ENCODE peak calls at places on chromosomes 4 and X, in eight cellular contexts. A is MM.1S, Y is HCT116, B is GM23248, E is PC-9, F is PC-3, J is GM23338, Q is hepatocyte. X is an unnamed sample. For H3K9me2, the result is how much of the 10 kb centered on the place peaks cover.

GRCh38 chr4:11455201-11455835 is 26.6 kb upstream of the HS3ST1 start:
- DNase-seq in A (no peak), Y (no peak), B (no peak), E (no peak), F (no peak), J (no peak), Q (no peak), X (no peak)

GRCh38 chr4:80265571-80266266 is 745 bp upstream of the FGF5 start:
- DNase-seq in A (no peak), Y (no peak), B (peak), E (peak), F (peak), J (peak), Q (peak), X (no peak)

GRCh38 chr4:5874811-5875465 is 17.9 kb downstream of the CRMP1 start:
- DNase-seq in A (no peak), Y (no peak), B (peak), E (no peak), F (peak), J (peak), Q (no peak), X (no peak)

GRCh38 chr4:105659190-105659589 is 49.3 kb downstream of the INTS12 start:
- DNase-seq in A (no peak), Y (no peak), B (no peak), E (no peak), F (no peak), J (no peak), Q (no peak), X (no peak)

GRCh38 chr4:52957220-52957686 is 95.1 kb downstream of the RASL11B start:
- DNase-seq in A (no peak), Y (no peak), B (peak), E (no peak), F (no peak), J (no peak), Q (peak), X (no peak)

GRCh38 chr4:136241221-136241986 is 1290.9 kb downstream of the PCDH18 start:
- DNase-seq in A (no peak), Y (no peak), B (no peak), E (no peak), F (no peak), J (no peak), Q (no peak), X (no peak)

GRCh38 chrX:27740933-27741332 is 66.9 kb upstream of the MAGEB10 start:
- DNase-seq in A (no peak), Y (no peak), B (no peak), E (no peak), F (no peak), J (no peak), Q (no peak), X (no peak)

GRCh38 chr4:130760246-130760645 is 1664.3 kb downstream of the C4orf33 start:
- DNase-seq in A (no peak), Y (no peak), B (no peak), E (no peak), F (no peak), J (no peak), Q (no peak), X (no peak)

GRCh38 chrX:16662402-16662801 is 12.4 kb downstream of the S100G start:
- DNase-seq in A (no peak), Y (no peak), B (no peak), E (no peak), F (peak), J (no peak), Q (no peak), X (no peak)

GRCh38 chrX:10156199-10157031 is at the start of gene CLCN4:
- DNase-seq in A (no peak), Y (peak), B (peak), E (peak), F (peak), J (peak), Q (peak), X (peak)

GRCh38 chr4:128394778-128395177 is 107.2 kb upstream of the PGRMC2 start:
- DNase-seq in A (no peak), Y (no peak), B (peak), E (no peak), F (no peak), J (no peak), Q (no peak), X (no peak)

GRCh38 chr4:57044279-57044678 is 65.6 kb downstream of the POLR2B start:
- DNase-seq in A (no peak), Y (no peak), B (peak), E (no peak), F (no peak), J (no peak), Q (no peak), X (no peak)

GRCh38 chr4:107858158-107858742 is 33.5 kb downstream of the SGMS2 start:
- DNase-seq in A (no peak), Y (no peak), B (no peak), E (no peak), F (no peak), J (peak), Q (no peak), X (no peak)

GRCh38 chr4:147381749-147382148 is 99.1 kb upstream of the EDNRA start:
- DNase-seq in A (no peak), Y (no peak), B (no peak), E (no peak), F (peak), J (no peak), Q (no peak), X (no peak)

GRCh38 chr4:152778656-152779512 is 646 bp downstream of the TIGD4 start:
- DNase-seq in A (peak), Y (no peak), B (peak), E (no peak), F (peak), J (peak), Q (peak), X (peak)

GRCh38 chrX:119067023-119067739 is 5.6 kb upstream of the CT47C1 start:
- DNase-seq in A (peak), Y (peak), B (peak), E (peak), F (peak), J (peak), Q (peak), X (peak)

GRCh38 chrX:117376460-117376859 is 740.1 kb downstream of the KLHL13 start:
- DNase-seq in A (no peak), Y (peak), B (no peak), E (no peak), F (peak), J (no peak), Q (peak), X (no peak)

GRCh38 chr4:120865985-120866384 is 56.5 kb downstream of the PRDM5 start:
- DNase-seq in A (no peak), Y (no peak), B (peak), E (no peak), F (no peak), J (peak), Q (no peak), X (peak)

GRCh38 chrX:149829751-149830191 is 48.0 kb downstream of the MAGEA9 start:
- DNase-seq in A (no peak), Y (no peak), B (peak), E (no peak), F (no peak), J (peak), Q (no peak), X (no peak)

GRCh38 chr4:1748465-1748995 is 27.2 kb downstream of the TACC3 start:
- DNase-seq in A (peak), Y (peak), B (peak), E (peak), F (peak), J (peak), Q (peak), X (peak)

GRCh38 chr4:86543560-86544312 is 50.4 kb upstream of the PTPN13 start:
- DNase-seq in A (no peak), Y (no peak), B (peak), E (no peak), F (no peak), J (peak), Q (no peak), X (no peak)

GRCh38 chr4:21327976-21328700 is 620.4 kb downstream of the KCNIP4 start:
- DNase-seq in A (no peak), Y (no peak), B (no peak), E (no peak), F (no peak), J (no peak), Q (no peak), X (no peak)

GRCh38 chr4:103168993-103169392 is 29.1 kb downstream of the CENPE start:
- DNase-seq in A (no peak), Y (no peak), B (no peak), E (no peak), F (no peak), J (no peak), Q (no peak), X (no peak)

GRCh38 chrX:87710580-87710979 is 193.0 kb downstream of the KLHL4 start:
- DNase-seq in A (no peak), Y (no peak), B (no peak), E (no peak), F (no peak), J (no peak), Q (no peak), X (no peak)

GRCh38 chrX:111041018-111041462 is 55.0 kb upstream of the PAK3 start:
- DNase-seq in A (no peak), Y (no peak), B (peak), E (no peak), F (peak), J (peak), Q (peak), X (no peak)

GRCh38 chr4:37802068-37802666 is 24.3 kb upstream of the PGM2 start:
- DNase-seq in A (peak), Y (peak), B (peak), E (peak), F (peak), J (peak), Q (peak), X (peak)

GRCh38 chr4:94458682-94459081 is 6.9 kb downstream of the PDLIM5 start:
- DNase-seq in A (no peak), Y (no peak), B (no peak), E (no peak), F (peak), J (no peak), Q (no peak), X (no peak)

GRCh38 chr4:142846105-142846728 is at the start of gene INPP4B:
- DNase-seq in A (peak), Y (peak), B (peak), E (peak), F (peak), J (peak), Q (peak), X (no peak)

GRCh38 chr4:82561745-82562552 is at the start of gene TMEM150C:
- DNase-seq in A (no peak), Y (no peak), B (peak), E (peak), F (peak), J (peak), Q (peak), X (no peak)

DNA sequence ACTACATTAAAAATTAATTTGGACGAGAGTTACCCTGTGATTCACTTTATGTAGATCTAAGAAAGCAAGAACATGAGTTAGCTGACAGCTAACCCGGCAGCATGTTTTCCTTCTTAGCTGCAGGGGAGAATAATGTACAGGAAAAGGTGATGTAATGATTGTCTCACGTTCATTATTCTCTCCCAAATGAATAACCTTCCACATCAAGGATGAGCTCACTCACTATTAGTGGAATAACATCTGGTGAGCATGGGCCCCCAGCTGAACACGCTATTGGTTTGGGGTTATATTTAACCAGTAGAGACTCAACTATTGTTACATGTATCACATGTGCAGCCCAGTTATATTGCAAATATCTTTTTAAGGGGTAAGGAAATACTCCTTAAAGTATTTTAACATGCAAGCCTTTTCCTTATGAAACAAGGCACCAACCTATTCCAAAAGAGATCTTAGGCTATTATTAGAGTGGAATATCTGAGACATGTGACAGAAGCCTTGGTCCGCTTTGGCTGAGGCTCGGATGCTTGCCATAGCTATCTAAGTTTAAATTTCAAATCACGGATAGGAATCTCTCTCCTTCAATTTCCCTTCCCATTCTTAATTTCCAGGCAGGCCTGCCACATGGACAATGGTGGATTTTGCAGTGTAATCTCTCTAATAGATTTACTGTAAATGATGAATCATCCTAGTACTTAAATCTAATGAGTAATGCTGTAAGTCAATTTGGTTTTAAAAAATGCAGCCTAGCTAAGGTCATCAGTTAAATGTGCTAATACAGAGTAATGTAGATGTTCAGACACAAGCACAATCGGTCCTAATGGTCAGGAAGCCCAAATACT is 99.0 kb upstream of the OTUD4 start:
- DNase-seq in A (no peak), Y (no peak), B (peak), E (no peak), F (peak), J (no peak), Q (no peak), X (no peak)
- H3K4me2 ChIP-seq in A (no peak), Y (peak), B (peak), E (no peak), F (peak), J (no peak), Q (no peak), X (no peak)

GRCh38 chrX:21944136-21944615 is 3.7 kb downstream of the SMS start:
- DNase-seq in A (no peak), Y (no peak), B (no peak), E (no peak), F (no peak), J (peak), Q (no peak), X (no peak)
- H3K4me3 ChIP-seq in A (no peak), Y (no peak), B (peak), E (no peak), F (peak), J (peak), Q (no peak), X (no peak)

DNA sequence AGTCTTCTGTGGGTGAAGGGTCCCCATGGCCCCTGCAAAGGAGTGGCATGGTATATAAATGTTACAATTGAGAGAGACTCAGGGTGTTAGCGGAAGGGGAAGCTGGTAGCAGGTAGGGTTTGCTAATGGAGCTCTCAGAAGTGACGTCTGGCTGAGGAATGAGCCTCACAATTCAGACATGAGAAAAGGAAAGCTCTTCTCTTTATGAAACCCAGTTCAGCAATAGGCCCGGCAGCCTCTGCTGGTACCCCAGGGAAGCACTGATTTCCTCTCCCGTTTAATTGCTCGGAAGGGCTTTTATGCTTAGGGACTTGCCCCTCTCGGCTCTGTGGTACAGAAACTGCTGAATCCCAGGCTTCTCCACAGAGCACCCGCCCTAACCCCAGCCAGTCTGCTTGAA is 19.4 kb upstream of the AFAP1 start:
- DNase-seq in A (no peak), Y (no peak), B (no peak), E (no peak), F (no peak), J (no peak), Q (no peak), X (no peak)
- H3K9me2 ChIP-seq in A (under half), Y (under half), B (under half), E (under half), F (under half), J (under half), Q (under half), X (under half)

GRCh38 chrX:47311857-47312774 is 58.3 kb upstream of the ZNF157 start:
- DNase-seq in A (no peak), Y (peak), B (peak), E (peak), F (peak), J (peak), Q (peak), X (peak)
- H3K4me2 ChIP-seq in A (no peak), Y (peak), B (no peak), E (no peak), F (peak), J (peak), Q (no peak), X (peak)

GRCh38 chr4:173530326-173531062 is 465 bp upstream of the HAND2 start:
- DNase-seq in A (no peak), Y (no peak), B (peak), E (no peak), F (no peak), J (peak), Q (no peak), X (no peak)
- H3K4me3 ChIP-seq in A (no peak), Y (no peak), B (peak), E (no peak), F (no peak), J (peak), Q (peak), X (no peak)

GRCh38 chr4:174757736-174758135 is 71.3 kb downstream of the GLRA3 start:
- DNase-seq in A (no peak), Y (no peak), B (no peak), E (no peak), F (no peak), J (peak), Q (no peak), X (no peak)
- H3K9me2 ChIP-seq in A (under half), Y (under half), B (under half), E (under half), F (under half), J (under half), Q (under half), X (under half)

GRCh38 chrX:11474021-11474420 is 180.8 kb downstream of the AMELX start:
- DNase-seq in A (no peak), Y (no peak), B (no peak), E (no peak), F (no peak), J (no peak), Q (no peak), X (no peak)

GRCh38 chrX:11472381-11472780 is 179.2 kb downstream of the AMELX start:
- DNase-seq in A (no peak), Y (no peak), B (peak), E (no peak), F (no peak), J (no peak), Q (no peak), X (no peak)

GRCh38 chrX:11474576-11474975 is 181.4 kb downstream of the AMELX start:
- DNase-seq in A (no peak), Y (no peak), B (peak), E (no peak), F (no peak), J (no peak), Q (no peak), X (no peak)

GRCh38 chrX:11472879-11473278 is 179.7 kb downstream of the AMELX start:
- DNase-seq in A (no peak), Y (no peak), B (no peak), E (no peak), F (no peak), J (no peak), Q (no peak), X (no peak)

GRCh38 chrX:11470231-11470630 is 177.0 kb downstream of the AMELX start:
- DNase-seq in A (no peak), Y (no peak), B (peak), E (no peak), F (peak), J (no peak), Q (no peak), X (no peak)
- H3K4me2 ChIP-seq in A (no peak), Y (no peak), B (peak), E (no peak), F (peak), J (no peak), Q (no peak), X (no peak)

DNA sequence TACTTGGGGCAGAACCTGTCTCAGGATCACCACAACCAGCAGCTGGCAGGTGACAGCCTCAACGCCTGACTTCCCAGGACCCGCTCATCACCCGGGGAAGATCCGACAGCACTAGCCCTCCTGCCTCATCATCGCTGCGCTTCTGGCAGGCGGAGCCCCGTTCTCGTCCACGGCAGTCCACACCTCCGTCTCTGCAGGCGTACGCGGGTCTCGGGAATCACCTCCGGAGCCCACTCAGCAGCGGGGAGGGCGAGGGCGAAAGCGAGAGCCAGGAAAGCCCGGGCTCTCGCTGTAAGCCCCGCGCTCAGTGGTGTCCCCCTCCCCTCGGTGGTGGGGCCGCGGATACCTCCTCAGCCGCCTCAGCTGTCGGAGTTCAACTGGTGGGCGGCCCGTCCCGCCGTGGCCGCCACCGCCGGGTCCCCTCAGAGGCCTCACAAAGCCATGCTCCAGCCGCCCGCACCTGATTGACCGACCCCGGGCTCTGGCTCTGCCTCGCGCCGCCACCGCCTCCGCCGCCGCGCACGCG is 518 bp upstream of the CNKSR2 start:
- DNase-seq in A (peak), Y (no peak), B (peak), E (peak), F (no peak), J (peak), Q (no peak), X (no peak)
- H3K4me3 ChIP-seq in A (peak), Y (no peak), B (peak), E (peak), F (peak), J (peak), Q (peak), X (no peak)

GRCh38 chr4:150570862-150571261 is 11.1 kb upstream of the MAB21L2 start:
- DNase-seq in A (no peak), Y (no peak), B (no peak), E (no peak), F (no peak), J (no peak), Q (no peak), X (no peak)

GRCh38 chr4:150572704-150573504 is 9.0 kb upstream of the MAB21L2 start:
- DNase-seq in A (no peak), Y (no peak), B (no peak), E (no peak), F (no peak), J (no peak), Q (no peak), X (no peak)

GRCh38 chr4:150567070-150567469 is 14.9 kb upstream of the MAB21L2 start:
- DNase-seq in A (no peak), Y (no peak), B (no peak), E (no peak), F (no peak), J (no peak), Q (no peak), X (no peak)

GRCh38 chr4:150569384-150569987 is 12.5 kb upstream of the MAB21L2 start:
- DNase-seq in A (no peak), Y (no peak), B (peak), E (no peak), F (peak), J (no peak), Q (no peak), X (no peak)

GRCh38 chr4:150570123-150570522 is 11.8 kb upstream of the MAB21L2 start:
- DNase-seq in A (no peak), Y (no peak), B (no peak), E (no peak), F (no peak), J (no peak), Q (no peak), X (no peak)
- H3K9me2 ChIP-seq in A (under half), Y (under half), B (under half), E (under half), F (under half), J (under half), Q (under half), X (under half)